ENCODE peak calls at places on chromosomes 12 and 14, in eight cellular contexts. M is ovary, R is spleen, Z is Peyer's patch, Y is transverse colon, V is esophagus squamous epithelium, C is HCT116, L is stomach. O is an unnamed sample. For H3K27me3, the result is how much of the 10 kb centered on the place peaks cover.

GRCh38 chr12:56237552-56237951 is 7.7 kb downstream of the SLC39A5 start:
- DNase-seq in V (no peak), L (no peak), C (no peak), Z (no peak), Y (no peak), R (no peak), M (no peak), O (no peak)

GRCh38 chr14:103649001-103649400 is 20.0 kb downstream of the KLC1 start:
- DNase-seq in L (no peak), M (no peak), V (no peak), Y (no peak), R (no peak), C (no peak), Z (no peak), O (no peak)

GRCh38 chr14:95993768-95994592 is 45.2 kb upstream of the C14orf132 start:
- DNase-seq in Y (no peak), M (peak), C (peak), L (no peak), R (no peak), V (no peak), Z (no peak), O (no peak)

GRCh38 chr14:53696217-53696965 is 260.2 kb downstream of the BMP4 start:
- DNase-seq in Y (no peak), M (no peak), C (no peak), V (no peak), R (no peak), L (no peak), Z (no peak), O (no peak)

GRCh38 chr12:6326316-6326959 is 15.4 kb downstream of the TNFRSF1A start:
- DNase-seq in Z (peak), L (peak), M (peak), V (no peak), R (peak), C (no peak), Y (peak), O (peak)

GRCh38 chr14:103692871-103693270 is 22.4 kb downstream of the XRCC3 start:
- DNase-seq in Z (no peak), C (no peak), V (no peak), R (peak), L (no peak), M (no peak), Y (peak), O (no peak)

GRCh38 chr12:75891072-75891471 is 140.5 kb downstream of the PHLDA1 start:
- DNase-seq in C (no peak), Y (no peak), L (no peak), R (no peak), Z (no peak), V (no peak), M (no peak), O (no peak)

GRCh38 chr12:12926571-12927071 is 25.3 kb downstream of the GPRC5D start:
- DNase-seq in Z (no peak), M (no peak), C (no peak), Y (no peak), L (no peak), V (no peak), R (no peak), O (no peak)

GRCh38 chr14:69763761-69764510 is 3.0 kb upstream of the SRSF5 start:
- DNase-seq in Y (no peak), Z (no peak), R (no peak), M (no peak), C (no peak), V (no peak), L (no peak), O (no peak)

GRCh38 chr14:34501004-34501580 is 38.4 kb downstream of the EAPP start:
- DNase-seq in Z (no peak), R (no peak), M (no peak), C (no peak), Y (no peak), V (no peak), L (no peak), O (no peak)

GRCh38 chr14:99802301-99803105 is 9.3 kb downstream of the EML1 start:
- DNase-seq in Y (no peak), C (no peak), M (no peak), V (no peak), L (no peak), R (no peak), Z (no peak), O (no peak)

GRCh38 chr12:69064734-69065413 is 131.9 kb upstream of the CPM start:
- DNase-seq in M (no peak), R (no peak), Z (no peak), Y (no peak), L (no peak), V (no peak), C (no peak), O (no peak)

GRCh38 chr14:95106966-95107365 is 50.4 kb downstream of the DICER1 start:
- DNase-seq in C (no peak), L (no peak), M (no peak), V (no peak), R (no peak), Y (no peak), Z (no peak), O (no peak)

GRCh38 chr12:13799574-13799973 is 181.8 kb downstream of the GRIN2B start:
- DNase-seq in V (no peak), C (no peak), Z (no peak), R (no peak), M (no peak), L (no peak), Y (no peak), O (no peak)

GRCh38 chr12:131375261-131375971 is 335.5 kb upstream of the SFSWAP start:
- DNase-seq in V (no peak), Y (no peak), Z (no peak), C (no peak), M (no peak), R (no peak), L (no peak), O (no peak)

GRCh38 chr14:59986556-59987059 is 66.7 kb downstream of the LRRC9 start:
- DNase-seq in R (no peak), M (no peak), V (no peak), L (no peak), Y (no peak), C (no peak), Z (no peak), O (no peak)

GRCh38 chr14:22598896-22599244 is 770 bp downstream of the ABHD4 start:
- DNase-seq in R (no peak), Z (no peak), L (peak), V (no peak), M (no peak), Y (peak), C (peak), O (peak)

GRCh38 chr12:122422769-122423257 is 344 bp upstream of the CLIP1 start:
- DNase-seq in V (no peak), R (no peak), C (no peak), Z (no peak), Y (peak), L (no peak), M (peak), O (no peak)

GRCh38 chr14:93009471-93010117 is 86.6 kb downstream of the CHGA start:
- DNase-seq in V (no peak), M (no peak), R (no peak), Y (no peak), C (no peak), Z (no peak), L (no peak), O (peak)

GRCh38 chr12:2179953-2180736 is 127.4 kb downstream of the CACNA1C start:
- DNase-seq in M (peak), Y (peak), V (no peak), L (peak), Z (no peak), C (peak), R (no peak), O (peak)

GRCh38 chr12:94973202-94973601 is 30.3 kb downstream of the NDUFA12 start:
- DNase-seq in Z (no peak), R (no peak), M (no peak), L (no peak), Y (no peak), C (no peak), V (no peak), O (no peak)

GRCh38 chr12:108498136-108498535 is 16.9 kb upstream of the FICD start:
- DNase-seq in V (no peak), C (no peak), M (no peak), L (no peak), R (no peak), Z (no peak), Y (no peak), O (no peak)

GRCh38 chr12:117279606-117280005 is 81.8 kb downstream of the NOS1 start:
- DNase-seq in M (no peak), V (no peak), R (no peak), L (no peak), Y (no peak), C (no peak), Z (no peak), O (no peak)

GRCh38 chr12:117284160-117284559 is 77.3 kb downstream of the NOS1 start:
- DNase-seq in L (no peak), V (no peak), Y (no peak), Z (no peak), C (no peak), R (no peak), M (no peak), O (no peak)

GRCh38 chr12:117280019-117280680 is 81.3 kb downstream of the NOS1 start:
- DNase-seq in V (no peak), L (no peak), Y (no peak), R (no peak), C (no peak), M (no peak), Z (no peak), O (no peak)

GRCh38 chr12:117277875-117278274 is 83.6 kb downstream of the NOS1 start:
- DNase-seq in L (no peak), Y (no peak), V (no peak), C (no peak), Z (no peak), M (no peak), R (no peak), O (no peak)

GRCh38 chr12:117282490-117282889 is 78.9 kb downstream of the NOS1 start:
- DNase-seq in L (no peak), C (no peak), Y (no peak), Z (no peak), M (no peak), R (no peak), V (no peak), O (no peak)
- H3K4me3 ChIP-seq in L (no peak), C (no peak), Y (no peak), Z (no peak), M (no peak), R (no peak), V (no peak), O (no peak)

DNA sequence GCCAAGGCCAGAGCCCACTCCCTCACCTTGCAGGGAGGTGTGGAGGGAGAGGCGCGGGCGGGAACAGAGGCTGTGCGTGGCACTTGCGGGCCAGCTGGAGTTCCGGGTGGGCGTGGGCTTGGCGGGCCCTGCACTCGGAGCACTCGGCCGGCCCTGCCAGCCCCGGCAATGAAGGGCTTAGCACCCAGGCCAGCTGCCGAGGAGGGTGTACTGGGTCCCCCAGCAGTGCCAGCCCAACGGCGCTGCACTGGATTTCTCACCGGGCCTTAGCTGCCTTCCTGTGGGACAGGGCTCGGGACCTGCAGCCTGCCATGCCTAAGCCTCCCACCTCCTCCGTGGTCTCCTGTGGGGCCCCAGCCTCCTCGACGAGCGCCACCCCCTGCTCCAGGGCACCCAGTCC is 107.5 kb downstream of the FAR2 start:
- DNase-seq in Y (no peak), M (no peak), Z (no peak), V (no peak), L (no peak), C (no peak), R (no peak), O (no peak)
- TF ChIP-seq POLR2A in Y (no peak), M (no peak), Z (no peak), V (no peak), L (no peak), C (no peak), R (no peak), O (no peak)

DNA sequence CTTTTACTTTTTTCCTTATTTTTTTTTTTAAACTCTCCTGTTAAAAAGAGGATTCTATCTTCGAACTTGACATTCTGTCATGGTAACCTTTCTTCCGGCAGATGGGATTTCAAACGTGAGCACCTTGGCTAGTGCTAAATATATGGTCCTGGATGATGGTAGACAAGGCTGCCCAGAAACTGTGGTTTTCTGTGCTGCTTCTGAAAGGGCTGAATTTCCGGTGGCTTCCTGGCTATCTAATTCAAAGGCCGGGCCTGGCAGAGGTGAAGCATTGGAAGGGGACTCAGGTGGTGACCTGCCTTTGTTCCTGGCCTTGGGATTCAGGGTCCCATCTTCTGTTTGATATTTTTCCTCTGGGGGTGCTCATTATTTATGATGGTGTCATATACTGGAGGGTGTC is 118.6 kb upstream of the MYL2 start:
- DNase-seq in M (no peak), Y (no peak), L (no peak), V (no peak), Z (no peak), R (peak), C (no peak), O (no peak)
- H3K27me3 ChIP-seq in M (under half), Y (half or more), L (half or more), V (under half), Z (under half), R (under half), C (under half), O (under half)

GRCh38 chr14:75784314-75784686 is 123.3 kb downstream of the TTLL5 start:
- DNase-seq in L (no peak), M (no peak), C (no peak), Z (no peak), Y (no peak), R (no peak), V (no peak), O (no peak)
- H3K4me3 ChIP-seq in L (no peak), M (no peak), C (no peak), Z (no peak), Y (no peak), R (no peak), V (no peak), O (no peak)

GRCh38 chr14:76812422-76813383 is at the start of gene ANGEL1:
- DNase-seq in Y (peak), L (peak), C (peak), Z (peak), M (peak), V (peak), R (peak), O (peak)
- TF ChIP-seq POLR2A in Y (peak), L (no peak), C (peak), Z (peak), M (peak), V (peak), R (peak), O (peak)

O was measured in gastrocnemius medialis.